ENCODE peak calls at places on chromosomes 2 and 18, in eight cellular contexts. P is ascending aorta, Z is psoas muscle, U is lower lobe of right lung, N is transverse colon, L is K562, V is choroid plexus epithelial cell, H is osteoblast. M is an unnamed sample.

GRCh38 chr2:182867411-182868048 is 1.1 kb upstream of the FRZB start:
- DNase-seq in P (no peak), N (no peak), V (no peak), L (no peak), U (no peak), H (peak), Z (no peak), M (no peak)

GRCh38 chr2:9364373-9364772 is 59.0 kb downstream of the ITGB1BP1 start:
- DNase-seq in H (no peak), N (no peak), Z (no peak), L (no peak), P (no peak), U (no peak), V (no peak), M (no peak)

GRCh38 chr18:11500153-11501122 is 109.0 kb upstream of the SLC35G4 start:
- DNase-seq in U (no peak), Z (peak), N (no peak), L (peak), H (peak), P (no peak), V (peak), M (peak)

GRCh38 chr2:222364280-222364895 is 60.0 kb upstream of the SGPP2 start:
- DNase-seq in V (peak), P (no peak), H (no peak), L (no peak), U (no peak), N (no peak), Z (no peak), M (no peak)

GRCh38 chr18:11927497-11927896 is 19.4 kb upstream of the MPPE1 start:
- DNase-seq in N (no peak), P (no peak), U (no peak), L (no peak), V (no peak), Z (no peak), H (no peak), M (no peak)

GRCh38 chr2:7437716-7438648 is 520.8 kb downstream of the RNF144A start:
- DNase-seq in H (no peak), P (no peak), L (no peak), V (no peak), N (no peak), U (no peak), Z (no peak), M (no peak)

GRCh38 chr18:21803495-21803894 is 62.9 kb downstream of the MIB1 start:
- DNase-seq in L (no peak), U (no peak), H (no peak), Z (no peak), P (no peak), V (peak), N (no peak), M (no peak)

GRCh38 chr2:227406177-227407031 is 18.7 kb upstream of the SCYGR1 start:
- DNase-seq in N (peak), Z (no peak), U (no peak), H (peak), L (peak), P (peak), V (peak), M (no peak)

GRCh38 chr2:183207110-183207509 is 82.9 kb downstream of the NUP35 start:
- DNase-seq in P (no peak), H (no peak), L (peak), N (no peak), V (peak), Z (no peak), U (no peak), M (no peak)

GRCh38 chr2:15941483-15941853 is 1.1 kb downstream of the MYCN start:
- DNase-seq in L (no peak), V (no peak), U (no peak), P (no peak), Z (no peak), H (peak), N (no peak), M (no peak)

GRCh38 chr2:64311948-64312621 is 141.9 kb upstream of the LGALSL start:
- DNase-seq in N (peak), H (peak), Z (peak), V (peak), P (peak), L (peak), U (peak), M (peak)

GRCh38 chr2:80256396-80257167 is 48.0 kb downstream of the LRRTM1 start:
- DNase-seq in V (no peak), U (no peak), L (peak), H (no peak), P (no peak), Z (no peak), N (no peak), M (no peak)

GRCh38 chr2:62340981-62341624 is 145.2 kb downstream of the B3GNT2 start:
- DNase-seq in Z (no peak), V (no peak), N (peak), L (peak), U (no peak), P (no peak), H (no peak), M (peak)

GRCh38 chr2:127279781-127280180 is 14.2 kb downstream of the ERCC3 start:
- DNase-seq in V (no peak), U (no peak), L (no peak), Z (no peak), N (no peak), H (no peak), P (no peak), M (no peak)

GRCh38 chr2:70426341-70426740 is 124.5 kb upstream of the FAM136A start:
- DNase-seq in N (no peak), U (no peak), L (no peak), V (no peak), H (no peak), P (no peak), Z (no peak), M (no peak)

GRCh38 chr2:236499691-236500573 is 69.7 kb upstream of the ACKR3 start:
- DNase-seq in Z (no peak), V (no peak), U (no peak), P (no peak), N (no peak), H (no peak), L (no peak), M (no peak)

GRCh38 chr2:128178144-128178649 is 87.2 kb downstream of the UGGT1 start:
- DNase-seq in P (no peak), Z (no peak), L (no peak), H (no peak), V (no peak), N (no peak), U (no peak), M (no peak)

GRCh38 chr18:58101291-58101706 is 57.3 kb downstream of the NEDD4L start:
- DNase-seq in N (no peak), L (no peak), U (no peak), Z (no peak), V (no peak), H (no peak), P (no peak), M (no peak)

DNA sequence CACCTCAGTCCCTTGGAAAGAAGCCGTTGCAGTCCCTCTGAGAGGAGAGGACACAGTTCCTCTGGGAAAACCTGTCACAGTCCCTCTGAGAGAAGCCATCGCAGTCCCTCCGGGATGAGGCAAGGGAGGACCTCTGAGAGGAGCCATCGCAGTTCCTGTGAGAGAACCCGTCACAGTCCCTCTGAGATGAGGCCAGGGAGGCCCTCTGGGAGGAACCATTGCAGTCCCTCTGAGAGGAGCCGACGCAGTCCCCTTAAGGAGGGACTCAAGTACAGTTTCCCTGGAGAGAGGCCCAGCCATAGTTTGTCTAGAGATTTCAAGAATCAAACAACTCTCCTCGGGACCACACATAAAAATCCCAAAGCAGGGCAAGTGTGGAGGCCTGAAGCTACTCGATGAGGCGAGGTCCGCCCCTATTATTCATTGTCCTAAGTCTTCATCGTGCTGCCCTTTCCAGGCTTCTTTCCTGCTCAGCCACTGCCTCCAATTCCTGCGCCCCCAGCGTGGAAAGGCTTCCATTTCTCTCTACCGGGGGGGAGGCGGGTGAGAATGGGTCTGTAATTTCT is 630 bp upstream of the ZNF512 start:
- DNase-seq in N (no peak), L (peak), V (no peak), U (no peak), P (no peak), Z (no peak), H (no peak), M (peak)
- H3K4me3 ChIP-seq in N (peak), L (peak), V (peak), U (peak), P (peak), Z (peak), H (peak), M (peak)

DNA sequence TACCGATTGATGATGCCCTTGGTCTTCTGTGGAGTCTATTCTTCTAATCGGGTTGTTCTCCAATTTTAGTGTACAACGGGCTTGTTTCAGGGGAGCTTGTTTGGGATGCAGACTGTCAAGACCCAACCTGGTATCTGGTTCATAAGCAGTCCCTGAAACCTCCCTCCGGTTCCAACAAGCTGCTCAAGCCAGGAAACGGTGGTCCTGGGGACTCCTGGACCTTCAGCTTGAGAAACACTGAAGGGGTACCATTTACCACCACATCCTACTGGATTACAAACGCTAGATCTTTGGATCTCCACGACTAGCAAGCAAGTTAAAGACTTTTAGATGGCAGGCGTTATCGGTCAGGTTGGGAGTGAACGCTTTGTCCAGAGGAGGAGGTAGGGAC is 2.0 kb downstream of the BCL2 start:
- DNase-seq in Z (no peak), P (no peak), H (no peak), U (no peak), N (no peak), L (no peak), V (no peak), M (no peak)
- H3K4me3 ChIP-seq in Z (peak), P (peak), H (peak), U (peak), N (peak), L (no peak), V (no peak), M (peak)

GRCh38 chr18:72868666-72869661 is 1.2 kb upstream of the NETO1 start:
- DNase-seq in H (peak), U (no peak), L (no peak), Z (no peak), V (no peak), P (no peak), N (no peak), M (no peak)
- H3K4me3 ChIP-seq in H (no peak), U (peak), L (no peak), Z (peak), V (peak), P (peak), N (no peak), M (no peak)

GRCh38 chr2:181440919-181441318 is 16.3 kb upstream of the ITGA4 start:
- DNase-seq in N (no peak), H (no peak), P (no peak), L (no peak), U (no peak), V (no peak), Z (no peak), M (no peak)

GRCh38 chr2:181444654-181445053 is 12.5 kb upstream of the ITGA4 start:
- DNase-seq in L (no peak), U (no peak), P (no peak), V (no peak), N (no peak), H (no peak), Z (no peak), M (no peak)

GRCh38 chr2:181438298-181438697 is 18.9 kb upstream of the ITGA4 start:
- DNase-seq in V (no peak), N (peak), H (no peak), Z (no peak), L (no peak), P (no peak), U (no peak), M (no peak)

GRCh38 chr2:181440336-181440735 is 16.9 kb upstream of the ITGA4 start:
- DNase-seq in N (no peak), L (no peak), P (no peak), Z (no peak), H (no peak), V (no peak), U (no peak), M (no peak)
- H3K4me3 ChIP-seq in N (no peak), L (no peak), P (no peak), Z (no peak), H (no peak), V (no peak), U (no peak), M (no peak)

GRCh38 chr2:129922571-129923264 is 56.7 kb upstream of the RAB6C start:
- DNase-seq in L (no peak), N (no peak), Z (no peak), V (no peak), U (no peak), P (no peak), H (no peak), M (no peak)

GRCh38 chr2:129927696-129928095 is 51.8 kb upstream of the RAB6C start:
- DNase-seq in Z (no peak), N (no peak), H (no peak), V (no peak), P (no peak), L (no peak), U (no peak), M (no peak)

GRCh38 chr2:129925381-129925780 is 54.1 kb upstream of the RAB6C start:
- DNase-seq in N (no peak), V (no peak), L (no peak), H (no peak), Z (no peak), U (no peak), P (no peak), M (no peak)

GRCh38 chr2:129918604-129919003 is 60.9 kb upstream of the RAB6C start:
- DNase-seq in P (no peak), H (no peak), Z (no peak), U (no peak), V (no peak), L (no peak), N (no peak), M (no peak)

DNA sequence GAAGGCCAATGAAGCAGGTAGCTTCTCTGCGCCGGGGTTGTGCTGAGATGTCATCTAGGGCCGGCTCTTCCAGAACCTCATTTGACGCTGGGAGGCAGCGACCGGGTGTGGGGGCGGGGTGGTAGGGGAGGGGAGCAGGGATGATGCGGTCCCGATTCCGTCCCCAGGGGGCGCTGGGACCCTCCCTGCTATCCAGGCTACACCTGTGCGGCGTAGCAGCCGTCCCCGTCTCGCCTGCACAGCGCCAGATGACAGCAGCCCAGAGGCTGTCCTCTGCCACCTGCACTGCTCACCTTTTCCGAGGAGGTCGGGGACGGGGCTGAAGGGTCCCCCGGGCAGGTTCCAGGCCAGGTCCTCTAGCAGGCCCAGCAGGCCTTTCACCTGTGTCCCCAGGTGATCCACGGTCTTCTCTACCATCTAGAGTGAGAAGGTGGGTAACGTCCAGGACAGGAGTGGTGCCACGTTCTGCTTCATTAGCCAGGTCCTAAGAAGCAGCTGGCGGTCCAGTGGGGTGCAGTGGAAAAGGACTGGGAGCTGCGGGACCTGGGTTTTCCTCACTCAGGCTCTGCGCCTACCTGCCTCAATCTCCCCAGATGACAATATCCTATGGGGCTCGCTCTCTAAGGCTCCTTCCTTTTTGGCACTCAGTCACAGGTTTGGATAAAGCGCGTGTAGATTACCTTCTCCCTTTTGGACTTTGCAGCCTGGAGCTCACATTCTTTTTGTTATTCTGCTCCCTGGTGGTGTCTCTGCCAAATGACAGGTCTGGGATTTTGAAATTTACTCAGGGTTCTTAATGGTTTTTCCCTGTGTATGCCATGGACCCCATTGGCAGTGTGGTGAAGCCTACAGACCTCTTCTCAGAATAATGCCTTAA is 56.0 kb upstream of the RAB6C start:
- DNase-seq in U (no peak), H (no peak), L (peak), Z (no peak), P (no peak), N (no peak), V (peak), M (no peak)
- H3K4me3 ChIP-seq in U (no peak), H (no peak), L (no peak), Z (no peak), P (no peak), N (no peak), V (no peak), M (no peak)

DNA sequence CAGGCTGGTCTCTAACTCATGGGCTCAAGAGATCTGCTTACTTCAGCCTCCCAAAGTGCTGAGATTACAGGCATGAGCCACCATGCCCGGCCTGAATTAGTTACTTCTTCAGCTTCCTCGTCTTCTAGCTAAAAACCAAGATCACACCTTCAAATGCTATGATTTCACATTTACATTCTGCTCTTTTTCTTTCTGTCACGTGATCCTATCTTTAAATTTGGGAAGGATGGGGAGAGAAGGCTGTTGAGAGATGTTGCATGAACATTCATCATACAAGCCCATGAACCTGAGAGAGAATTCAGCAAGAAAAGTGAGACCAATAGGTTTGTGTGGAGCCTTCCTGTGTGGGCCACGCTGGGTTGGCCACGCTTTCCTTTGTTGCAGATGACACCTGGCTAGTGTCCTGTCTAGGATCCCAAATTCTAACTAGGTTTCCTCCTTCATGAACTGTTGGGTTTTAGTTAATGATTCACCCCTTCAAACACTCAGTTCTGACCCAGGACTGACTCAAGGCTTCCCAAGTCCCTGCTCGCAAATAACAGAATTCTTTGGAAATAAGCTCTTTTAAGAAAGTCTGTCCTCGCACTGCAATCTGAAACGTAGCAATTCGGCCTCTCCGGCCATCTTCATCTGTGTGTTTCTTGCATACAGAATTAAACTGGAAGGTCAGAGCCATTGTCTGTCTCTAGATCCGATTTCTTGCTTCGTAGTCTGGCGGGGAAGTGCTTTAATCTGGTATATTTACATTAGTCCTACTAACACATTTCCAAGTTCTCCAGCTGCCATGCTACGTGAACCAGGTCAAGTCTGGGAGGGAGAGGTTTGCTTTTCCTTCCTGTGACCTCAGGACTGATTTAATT is 57.2 kb upstream of the CREB1 start:
- DNase-seq in H (no peak), L (no peak), Z (no peak), N (no peak), V (no peak), U (no peak), P (no peak), M (no peak)
- H3K4me3 ChIP-seq in H (peak), L (no peak), Z (no peak), N (no peak), V (peak), U (peak), P (peak), M (peak)

GRCh38 chr2:231925303-231926179 is 655 bp downstream of the NPPC start:
- DNase-seq in U (peak), L (peak), P (peak), N (peak), Z (peak), V (peak), H (peak), M (peak)

GRCh38 chr2:231928481-231928880 is 2.3 kb upstream of the NPPC start:
- DNase-seq in P (peak), L (no peak), N (no peak), Z (no peak), H (peak), U (no peak), V (peak), M (peak)

GRCh38 chr2:231927566-231927890 is 1.3 kb upstream of the NPPC start:
- DNase-seq in Z (no peak), P (peak), H (peak), L (no peak), N (no peak), U (no peak), V (no peak), M (peak)

GRCh38 chr2:231926180-231926741 is at the start of gene NPPC:
- DNase-seq in P (peak), Z (no peak), V (peak), L (peak), U (peak), H (peak), N (no peak), M (peak)

GRCh38 chr2:231926761-231927565 is 767 bp upstream of the NPPC start:
- DNase-seq in H (peak), Z (no peak), U (peak), V (peak), P (peak), N (no peak), L (no peak), M (peak)
- H3K4me3 ChIP-seq in H (peak), Z (peak), U (peak), V (no peak), P (peak), N (no peak), L (no peak), M (peak)

DNA sequence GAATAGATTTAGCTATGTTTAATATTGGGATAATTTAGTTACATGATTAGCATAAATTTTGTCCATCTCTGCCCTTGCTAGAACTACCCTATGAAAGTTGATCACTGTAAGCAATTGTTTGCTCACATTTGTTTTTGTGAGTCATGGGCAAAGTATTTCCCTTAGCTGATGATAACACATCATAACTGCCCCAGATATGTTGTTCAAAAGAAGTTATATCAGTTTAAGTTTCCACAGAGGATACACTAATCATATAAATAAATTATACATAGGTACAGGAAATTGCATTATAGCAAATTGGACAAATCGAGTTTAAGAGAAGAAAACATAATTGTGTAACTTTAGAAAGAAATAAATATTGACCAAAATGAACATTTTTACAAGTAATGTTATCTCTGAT is 223.1 kb upstream of the PIK3C3 start:
- DNase-seq in N (no peak), U (no peak), H (no peak), Z (no peak), V (peak), P (no peak), L (no peak), M (no peak)
- H3K4me3 ChIP-seq in N (no peak), U (no peak), H (no peak), Z (no peak), V (no peak), P (no peak), L (no peak), M (no peak)